ENCODE peak calls at places on chromosomes 11 and 22, in four cellular contexts. T is H1, U is K562, R is GM12878. W is an unnamed sample. For H3K36me3, the result is how much of the 10 kb centered on the place peaks cover.

GRCh38 chr11:10382518-10382917 is 72.5 kb upstream of the AMPD3 start:
- DNase-seq in R (no peak), U (peak), T (peak), W (no peak)

GRCh38 chr11:83021780-83022125 is 49.9 kb downstream of the RAB30 start:
- DNase-seq in T (no peak), R (no peak), U (no peak), W (no peak)

GRCh38 chr11:86176165-86176884 is 68.2 kb upstream of the EED start:
- DNase-seq in R (no peak), U (peak), T (no peak), W (peak)

GRCh38 chr22:23263651-23264555 is 83.6 kb downstream of the BCR start:
- DNase-seq in U (peak), R (no peak), T (no peak), W (no peak)

GRCh38 chr11:111659201-111659600 is 57.0 kb downstream of the SIK2 start:
- DNase-seq in T (no peak), R (no peak), U (no peak), W (no peak)

GRCh38 chr11:57680552-57680874 is 12.6 kb downstream of the ZDHHC5 start:
- DNase-seq in T (no peak), U (no peak), R (no peak), W (peak)

GRCh38 chr11:26753738-26754504 is 32.1 kb upstream of the SLC5A12 start:
- DNase-seq in T (no peak), R (no peak), U (no peak), W (peak)

GRCh38 chr11:122709042-122709760 is 53.7 kb downstream of the UBASH3B start:
- DNase-seq in U (no peak), T (no peak), R (no peak), W (peak)

DNA sequence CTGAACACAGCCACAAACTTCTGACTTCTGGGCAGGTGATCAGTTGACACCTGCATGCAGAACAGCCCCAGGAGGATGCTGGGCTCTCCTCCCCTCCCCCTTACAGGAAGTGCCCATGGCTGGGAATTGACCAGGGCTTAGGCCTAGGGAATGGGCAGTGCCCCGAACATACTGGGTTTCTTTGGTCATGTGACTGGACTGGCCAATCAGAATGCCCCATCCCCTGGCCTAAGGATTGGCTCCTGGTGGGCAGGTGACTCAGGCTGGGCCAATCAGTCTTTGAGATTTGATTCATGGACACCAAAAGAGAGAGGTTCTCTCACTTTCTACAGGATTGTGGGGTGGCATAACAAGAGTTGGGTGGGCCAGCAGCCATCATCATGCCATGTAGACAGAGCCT is 37.1 kb downstream of the MCM5 start:
- DNase-seq in R (no peak), U (peak), T (peak), W (no peak)
- TF ChIP-seq CHD1 in R (no peak), U (no peak), T (no peak), W (no peak)

GRCh38 chr22:42902875-42903510 is 45.9 kb upstream of the ARFGAP3 start:
- DNase-seq in U (no peak), T (peak), R (no peak), W (peak)
- H3K4me2 ChIP-seq in U (no peak), T (no peak), R (no peak), W (no peak)

DNA sequence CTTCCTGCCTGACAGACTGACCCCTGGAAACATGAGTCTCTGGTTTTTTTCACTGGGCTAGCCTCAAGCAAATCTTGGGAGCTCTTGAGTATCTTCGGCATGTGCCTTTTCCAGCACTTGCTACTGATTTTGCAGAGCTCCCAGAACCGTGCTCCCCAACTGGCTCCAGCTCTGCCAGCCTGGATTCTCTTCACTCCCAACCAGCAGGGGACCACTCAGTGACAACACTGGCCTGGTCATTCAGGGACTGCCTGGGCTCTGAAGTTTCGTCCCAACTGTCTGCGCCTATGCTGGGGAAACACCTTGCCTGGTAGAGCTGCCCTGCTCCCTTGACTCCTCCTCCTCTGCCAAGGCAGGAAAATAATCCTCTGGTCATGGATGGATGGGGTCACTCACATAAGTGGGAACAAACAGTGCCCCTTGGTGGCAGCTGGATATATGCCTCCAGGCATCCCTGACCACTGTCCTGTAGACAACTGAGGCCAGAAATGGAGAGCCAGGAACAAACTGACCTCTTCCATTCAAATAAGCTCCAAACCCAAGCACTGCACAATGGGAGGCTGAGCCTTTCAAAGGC is 30.2 kb downstream of the POLDIP3 start:
- DNase-seq in R (no peak), U (no peak), T (no peak), W (no peak)
- H3K36me3 ChIP-seq in R (under half), U (half or more), T (under half), W (under half)

GRCh38 chr11:16891170-16891569 is 123.0 kb downstream of the PLEKHA7 start:
- DNase-seq in T (no peak), U (no peak), R (no peak), W (peak)
- TF ChIP-seq CHD1 in T (no peak), U (no peak), R (no peak), W (no peak)